ENCODE peak calls at places on chromosomes 3 and 15, in seven cellular contexts. S is endodermal cell, N is suprapubic skin, U is astrocyte, B is K562, Z is AG04450, I is A673. H is an unnamed sample.

GRCh38 chr3:149314807-149315578 is 18.4 kb downstream of the TM4SF18 start:
- DNase-seq in U (peak), Z (peak), N (no peak), S (no peak), I (no peak), B (no peak), H (no peak)

GRCh38 chr3:146160964-146161724 is at the start of gene PLOD2:
- DNase-seq in I (peak), B (peak), U (peak), S (peak), Z (no peak), N (peak), H (peak)

GRCh38 chr3:72270072-72270611 is 485.2 kb upstream of the PROK2 start:
- DNase-seq in I (peak), S (no peak), Z (peak), U (peak), B (peak), N (peak), H (peak)

GRCh38 chr3:25297667-25298585 is 130.1 kb upstream of the RARB start:
- DNase-seq in Z (no peak), N (no peak), S (no peak), I (no peak), U (peak), B (no peak), H (no peak)

GRCh38 chr3:152244156-152244888 is 24.4 kb upstream of the MBNL1 start:
- DNase-seq in I (peak), S (no peak), Z (no peak), B (peak), U (no peak), N (no peak), H (no peak)

GRCh38 chr15:95520511-95520910 is 810.0 kb upstream of the NR2F2 start:
- DNase-seq in B (no peak), N (no peak), I (peak), Z (no peak), S (no peak), U (peak), H (no peak)

GRCh38 chr3:124579641-124580040 is 150.6 kb upstream of the UMPS start:
- DNase-seq in S (no peak), I (no peak), B (peak), N (no peak), U (no peak), Z (no peak), H (no peak)

GRCh38 chr15:101496198-101496986 is 6.9 kb upstream of the PCSK6 start:
- DNase-seq in N (no peak), B (peak), Z (no peak), U (no peak), S (no peak), I (no peak), H (no peak)

GRCh38 chr15:48388937-48389309 is 57.7 kb downstream of the DUT start:
- DNase-seq in I (no peak), U (no peak), B (no peak), S (no peak), N (no peak), Z (no peak), H (no peak)

GRCh38 chr15:69392352-69392751 is 21.8 kb upstream of the KIF23 start:
- DNase-seq in Z (no peak), N (no peak), S (no peak), I (no peak), U (no peak), B (no peak), H (no peak)

GRCh38 chr3:123679712-123680386 is 95.0 kb upstream of the HACD2 start:
- DNase-seq in S (no peak), I (no peak), N (no peak), Z (no peak), U (no peak), B (no peak), H (no peak)

GRCh38 chr15:55654541-55654940 is 66.4 kb upstream of the PYGO1 start:
- DNase-seq in U (peak), B (no peak), I (no peak), Z (peak), N (no peak), S (no peak), H (no peak)

GRCh38 chr15:92109485-92109884 is 256.0 kb downstream of the SLCO3A1 start:
- DNase-seq in U (no peak), I (no peak), B (no peak), S (no peak), Z (no peak), N (no peak), H (no peak)

GRCh38 chr3:131901686-131902085 is 133.1 kb downstream of the CPNE4 start:
- DNase-seq in B (no peak), Z (no peak), U (no peak), N (no peak), S (no peak), I (peak), H (no peak)

GRCh38 chr3:37660782-37661181 is 200.9 kb upstream of the CTDSPL start:
- DNase-seq in S (no peak), Z (no peak), B (no peak), U (no peak), N (no peak), I (no peak), H (no peak)

GRCh38 chr15:22951031-22951380 is 29.2 kb downstream of the CYFIP1 start:
- DNase-seq in N (no peak), B (no peak), I (no peak), S (no peak), Z (no peak), U (no peak), H (no peak)

GRCh38 chr15:22954798-22955543 is 25.2 kb downstream of the CYFIP1 start:
- DNase-seq in S (peak), I (no peak), B (no peak), N (no peak), U (no peak), Z (no peak), H (no peak)

GRCh38 chr15:22951381-22952280 is 28.5 kb downstream of the CYFIP1 start:
- DNase-seq in I (no peak), N (no peak), S (no peak), U (no peak), B (no peak), Z (no peak), H (no peak)

GRCh38 chr15:22954326-22954725 is 25.8 kb downstream of the CYFIP1 start:
- DNase-seq in U (no peak), S (no peak), N (no peak), I (no peak), Z (no peak), B (no peak), H (no peak)

DNA sequence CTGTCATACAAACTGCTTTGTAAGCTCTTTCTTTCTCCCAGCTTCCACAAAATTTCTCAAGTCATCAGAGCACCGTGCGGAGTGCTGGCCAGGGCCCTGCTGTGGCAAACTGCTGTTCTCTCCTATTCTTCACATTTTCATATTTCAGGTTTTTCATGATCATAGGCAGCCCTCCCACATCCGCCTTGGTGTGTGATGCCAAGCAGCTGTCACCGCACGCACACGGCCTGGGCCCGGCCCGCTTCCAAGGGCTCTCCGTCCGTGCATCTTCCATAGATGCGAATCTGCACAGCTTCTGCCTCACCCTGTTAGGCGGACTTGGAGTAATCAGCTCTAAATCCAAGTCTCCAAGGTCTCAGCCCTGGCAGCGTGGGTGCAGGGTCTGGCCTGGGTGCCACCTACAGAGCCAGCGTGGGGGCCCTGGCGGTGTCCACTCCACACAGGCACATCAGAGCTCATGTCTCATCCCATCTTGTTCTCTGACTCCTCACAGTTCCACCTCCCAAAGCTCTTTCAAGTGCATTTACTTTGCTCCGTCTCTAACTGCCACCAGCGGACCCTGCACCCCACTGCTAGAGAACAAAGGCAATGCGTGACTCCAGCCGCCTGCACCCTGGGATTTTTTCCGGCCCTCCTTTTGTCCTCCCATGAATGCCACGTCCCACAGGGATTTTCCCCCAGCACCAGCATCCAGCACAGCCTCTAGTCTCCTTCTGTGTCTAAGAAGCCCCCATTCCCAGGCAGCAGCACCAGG is 27.2 kb downstream of the CYFIP1 start:
- DNase-seq in I (peak), N (no peak), B (no peak), U (no peak), S (peak), Z (no peak), H (no peak)
- H3K4me3 ChIP-seq in I (no peak), N (no peak), B (no peak), U (no peak), S (no peak), Z (no peak), H (no peak)

GRCh38 chr3:118987466-118987865 is 47.2 kb downstream of the IGSF11 start:
- DNase-seq in I (peak), U (peak), S (peak), Z (no peak), N (no peak), B (no peak), H (no peak)

GRCh38 chr3:118990818-118991560 is 43.7 kb downstream of the IGSF11 start:
- DNase-seq in S (no peak), U (no peak), B (no peak), I (no peak), N (no peak), Z (no peak), H (peak)

GRCh38 chr3:118988198-118988842 is 46.3 kb downstream of the IGSF11 start:
- DNase-seq in B (no peak), U (no peak), N (no peak), Z (no peak), S (no peak), I (no peak), H (no peak)

GRCh38 chr3:118986734-118987133 is 47.9 kb downstream of the IGSF11 start:
- DNase-seq in B (peak), I (no peak), U (no peak), S (no peak), N (no peak), Z (no peak), H (no peak)

GRCh38 chr3:118991775-118992174 is 42.9 kb downstream of the IGSF11 start:
- DNase-seq in Z (no peak), B (no peak), N (no peak), S (no peak), I (no peak), U (no peak), H (no peak)
- H3K27ac ChIP-seq in Z (no peak), B (no peak), N (peak), S (peak), I (no peak), U (no peak), H (no peak)

GRCh38 chr15:22981336-22981840 is 1.2 kb upstream of the CYFIP1 start:
- DNase-seq in B (no peak), S (peak), U (no peak), Z (no peak), I (no peak), N (peak), H (no peak)
- H3K4me3 ChIP-seq in B (no peak), S (peak), U (peak), Z (peak), I (no peak), N (peak), H (no peak)

GRCh38 chr3:122364508-122364907 is 18.5 kb downstream of the MIX23 start:
- DNase-seq in I (no peak), Z (no peak), S (no peak), B (no peak), U (no peak), N (no peak), H (no peak)
- H3K27ac ChIP-seq in I (no peak), Z (no peak), S (no peak), B (no peak), U (no peak), N (no peak), H (no peak)

DNA sequence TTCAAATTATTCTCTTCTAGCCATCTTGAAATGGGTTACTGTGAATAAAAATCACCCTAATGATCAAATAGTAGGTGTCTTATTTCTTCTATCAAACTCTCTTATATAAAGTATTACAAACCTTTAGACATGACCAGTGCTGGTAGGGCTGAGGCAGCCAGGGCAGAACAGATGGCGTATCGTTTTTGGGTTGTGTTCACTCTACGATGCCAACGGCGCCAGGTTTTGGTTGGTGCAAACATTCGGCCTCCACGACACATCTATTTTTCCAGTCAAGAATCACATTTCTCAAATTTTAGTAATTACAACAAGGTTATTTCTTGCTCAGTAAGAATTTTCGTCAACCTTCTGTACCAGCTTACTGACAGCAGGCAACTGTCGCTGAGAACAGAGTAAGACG is 2.2 kb downstream of the RPL4 start:
- DNase-seq in N (no peak), B (no peak), U (no peak), S (no peak), Z (no peak), I (no peak), H (no peak)
- H3K4me3 ChIP-seq in N (peak), B (peak), U (peak), S (peak), Z (peak), I (peak), H (no peak)

GRCh38 chr3:45092132-45093031 is 53.8 kb downstream of the CDCP1 start:
- DNase-seq in U (peak), B (peak), S (peak), I (no peak), Z (no peak), N (no peak), H (peak)
- H3K27ac ChIP-seq in U (peak), B (peak), S (no peak), I (no peak), Z (peak), N (no peak), H (peak)